ENCODE peak calls at places on chromosomes 4 and X, in seven cellular contexts. S is stomach, M is mesendoderm, R is kidney epithelial cell, O is psoas muscle, B is upper lobe of right lung, C is heart right ventricle. F is an unnamed sample. For H3K36me3, the result is how much of the 10 kb centered on the place peaks cover.

GRCh38 chrX:154380153-154380552 is 1.1 kb downstream of the EMD start:
- DNase-seq in S (no peak), M (no peak), R (no peak), O (no peak), B (peak), C (no peak), F (no peak)

GRCh38 chr4:81827568-81828202 is 356.0 kb upstream of the RASGEF1B start:
- DNase-seq in S (no peak), M (no peak), R (no peak), O (no peak), B (no peak), C (no peak), F (no peak)

GRCh38 chr4:159787901-159788300 is 685.0 kb downstream of the RAPGEF2 start:
- DNase-seq in S (no peak), M (no peak), R (no peak), O (no peak), B (no peak), C (no peak), F (no peak)

GRCh38 chrX:153593811-153594500 is 5.0 kb downstream of the CCNQ start:
- DNase-seq in S (no peak), M (no peak), R (no peak), O (no peak), B (no peak), C (no peak), F (peak)

GRCh38 chr4:163492951-163493504 is 1.5 kb upstream of the TMA16 start:
- DNase-seq in S (no peak), M (peak), R (no peak), O (no peak), B (no peak), C (no peak), F (no peak)

GRCh38 chr4:93731448-93731847 is 97.1 kb upstream of the ATOH1 start:
- DNase-seq in S (no peak), M (peak), R (no peak), O (no peak), B (no peak), C (no peak), F (no peak)

GRCh38 chrX:28189011-28189410 is 207.8 kb upstream of the DCAF8L1 start:
- DNase-seq in S (no peak), M (no peak), R (peak), O (no peak), B (no peak), C (no peak), F (no peak)

GRCh38 chr4:54098375-54098774 is 1.6 kb upstream of the GSX2 start:
- DNase-seq in S (no peak), M (peak), R (no peak), O (no peak), B (no peak), C (no peak), F (no peak)

GRCh38 chrX:95058815-95059214 is 1384.8 kb downstream of the FAM133A start:
- DNase-seq in S (no peak), M (no peak), R (peak), O (no peak), B (no peak), C (no peak), F (no peak)

GRCh38 chrX:43847352-43847751 is 34.9 kb downstream of the MAOB start:
- DNase-seq in S (no peak), M (no peak), R (no peak), O (no peak), B (no peak), C (no peak), F (no peak)

GRCh38 chr4:82388405-82388804 is 14.6 kb upstream of the HNRNPD start:
- DNase-seq in S (no peak), M (no peak), R (no peak), O (no peak), B (no peak), C (no peak), F (peak)

GRCh38 chrX:118231464-118231863 is 114.4 kb upstream of the WDR44 start:
- DNase-seq in S (no peak), M (no peak), R (no peak), O (no peak), B (no peak), C (no peak), F (no peak)

GRCh38 chr4:9765091-9765490 is 16.3 kb upstream of the DRD5 start:
- DNase-seq in S (peak), M (peak), R (no peak), O (no peak), B (no peak), C (no peak), F (peak)

GRCh38 chr4:126109836-126110235 is 795.1 kb downstream of the FAT4 start:
- DNase-seq in S (no peak), M (no peak), R (no peak), O (no peak), B (no peak), C (no peak), F (no peak)

GRCh38 chr4:7788193-7788592 is 151.5 kb downstream of the AFAP1 start:
- DNase-seq in S (no peak), M (no peak), R (no peak), O (no peak), B (peak), C (no peak), F (peak)

GRCh38 chrX:63434665-63435064 is 83.5 kb upstream of the SPIN4 start:
- DNase-seq in S (no peak), M (peak), R (no peak), O (no peak), B (no peak), C (no peak), F (no peak)

GRCh38 chrX:113384628-113385027 is 544.0 kb upstream of the AMOT start:
- DNase-seq in S (no peak), M (no peak), R (peak), O (no peak), B (no peak), C (peak), F (no peak)

GRCh38 chrX:63855896-63856295 is 70.9 kb upstream of the ARHGEF9 start:
- DNase-seq in S (no peak), M (peak), R (no peak), O (no peak), B (no peak), C (no peak), F (no peak)

GRCh38 chr4:164138521-164138920 is 615.4 kb upstream of the SMIM31 start:
- DNase-seq in S (no peak), M (no peak), R (no peak), O (no peak), B (no peak), C (no peak), F (no peak)

GRCh38 chr4:10611673-10612072 is 72.9 kb downstream of the CLNK start:
- DNase-seq in S (no peak), M (peak), R (peak), O (no peak), B (no peak), C (no peak), F (no peak)

GRCh38 chr4:187006189-187006618 is 282.5 kb upstream of the FAT1 start:
- DNase-seq in S (no peak), M (no peak), R (no peak), O (no peak), B (no peak), C (no peak), F (no peak)

GRCh38 chrX:149830192-149830873 is 48.6 kb downstream of the MAGEA9 start:
- DNase-seq in S (no peak), M (peak), R (no peak), O (no peak), B (no peak), C (no peak), F (peak)

GRCh38 chr4:184279496-184280082 is 61.9 kb upstream of the ENPP6 start:
- DNase-seq in S (no peak), M (no peak), R (no peak), O (no peak), B (no peak), C (no peak), F (no peak)

GRCh38 chrX:145405012-145405411 is 157.7 kb downstream of the SPANXN1 start:
- DNase-seq in S (no peak), M (peak), R (no peak), O (no peak), B (no peak), C (no peak), F (peak)

GRCh38 chr4:73450398-73451004 is 14.5 kb downstream of the AFP start:
- DNase-seq in S (no peak), M (peak), R (peak), O (peak), B (no peak), C (no peak), F (no peak)

GRCh38 chr4:118313098-118313497 is 39.7 kb downstream of the PRSS12 start:
- DNase-seq in S (no peak), M (peak), R (no peak), O (no peak), B (no peak), C (no peak), F (peak)

GRCh38 chrX:77704881-77705280 is 81.1 kb downstream of the ATRX start:
- DNase-seq in S (no peak), M (no peak), R (no peak), O (no peak), B (no peak), C (no peak), F (peak)

GRCh38 chr4:140116442-140117104 is 37.4 kb downstream of the MAML3 start:
- DNase-seq in S (no peak), M (peak), R (no peak), O (no peak), B (no peak), C (no peak), F (no peak)

GRCh38 chrX:139640259-139640658 is 67.7 kb downstream of the MCF2 start:
- DNase-seq in S (no peak), M (no peak), R (no peak), O (no peak), B (no peak), C (no peak), F (no peak)

GRCh38 chr4:14169460-14169859 is 541.9 kb upstream of the BOD1L1 start:
- DNase-seq in S (no peak), M (peak), R (no peak), O (no peak), B (no peak), C (no peak), F (no peak)

GRCh38 chr4:86926428-86927086 is 8.3 kb upstream of the AFF1 start:
- DNase-seq in S (no peak), M (peak), R (no peak), O (no peak), B (no peak), C (no peak), F (no peak)

GRCh38 chrX:153651540-153652079 is 4.6 kb downstream of the DUSP9 start:
- DNase-seq in S (no peak), M (peak), R (no peak), O (no peak), B (no peak), C (no peak), F (peak)

GRCh38 chr4:125741825-125742452 is 427.2 kb downstream of the FAT4 start:
- DNase-seq in S (no peak), M (no peak), R (no peak), O (no peak), B (no peak), C (no peak), F (peak)

GRCh38 chr4:89410687-89411086 is 103.1 kb upstream of the GPRIN3 start:
- DNase-seq in S (no peak), M (peak), R (peak), O (no peak), B (no peak), C (no peak), F (no peak)

GRCh38 chr4:147628415-147628814 is 11.2 kb downstream of the TMEM184C start:
- DNase-seq in S (no peak), M (no peak), R (no peak), O (no peak), B (no peak), C (no peak), F (no peak)

GRCh38 chr4:147638365-147638764 is 21.2 kb downstream of the TMEM184C start:
- DNase-seq in S (no peak), M (no peak), R (no peak), O (no peak), B (no peak), C (no peak), F (no peak)

GRCh38 chr4:147635348-147635747 is 18.2 kb downstream of the TMEM184C start:
- DNase-seq in S (no peak), M (no peak), R (no peak), O (no peak), B (no peak), C (no peak), F (no peak)

GRCh38 chr4:147633113-147633512 is 15.9 kb downstream of the TMEM184C start:
- DNase-seq in S (no peak), M (no peak), R (no peak), O (no peak), B (no peak), C (no peak), F (no peak)

DNA sequence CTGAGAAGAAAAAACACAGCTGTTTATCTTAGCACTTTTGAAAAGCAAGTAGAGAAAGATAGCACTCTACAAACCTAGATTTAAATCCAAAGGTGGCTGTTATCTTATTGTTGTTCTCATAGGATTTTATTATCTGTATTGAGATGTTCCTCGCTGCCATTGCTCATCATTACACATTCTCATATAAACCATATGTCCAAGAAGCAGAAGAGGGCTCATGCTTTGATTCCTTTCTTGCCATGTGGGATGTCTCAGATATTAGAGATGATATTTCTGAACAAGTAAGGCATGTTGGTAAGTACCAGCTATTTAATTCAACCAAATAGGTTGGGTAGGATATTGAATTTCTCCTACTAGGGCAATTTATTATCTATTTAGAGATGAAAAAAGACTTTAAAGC is 16.4 kb downstream of the TMEM184C start:
- DNase-seq in S (no peak), M (no peak), R (no peak), O (no peak), B (no peak), C (no peak), F (no peak)
- H3K36me3 ChIP-seq in S (half or more), M (under half), R (under half), O (under half), B (half or more), C (half or more), F (under half)

GRCh38 chr4:3834186-3834920 is 68.2 kb downstream of the ADRA2C start:
- DNase-seq in S (no peak), M (no peak), R (no peak), O (no peak), B (no peak), C (no peak), F (peak)

GRCh38 chr4:3835527-3836040 is 69.4 kb downstream of the ADRA2C start:
- DNase-seq in S (no peak), M (no peak), R (no peak), O (no peak), B (no peak), C (no peak), F (no peak)

GRCh38 chr4:3836041-3836801 is 70.0 kb downstream of the ADRA2C start:
- DNase-seq in S (no peak), M (peak), R (no peak), O (no peak), B (no peak), C (no peak), F (peak)

GRCh38 chr4:3833326-3833989 is 67.3 kb downstream of the ADRA2C start:
- DNase-seq in S (no peak), M (no peak), R (no peak), O (no peak), B (no peak), C (no peak), F (no peak)

GRCh38 chr4:3834921-3835521 is 68.8 kb downstream of the ADRA2C start:
- DNase-seq in S (no peak), M (no peak), R (no peak), O (no peak), B (no peak), C (no peak), F (no peak)
- H3K4me3 ChIP-seq in S (no peak), M (no peak), R (no peak), O (no peak), B (no peak), C (no peak), F (no peak)

GRCh38 chr4:77025643-77026321 is 50.0 kb downstream of the CCNI start:
- DNase-seq in S (no peak), M (no peak), R (no peak), O (no peak), B (no peak), C (no peak), F (no peak)

GRCh38 chr4:77023920-77024319 is 51.9 kb downstream of the CCNI start:
- DNase-seq in S (peak), M (no peak), R (no peak), O (no peak), B (no peak), C (no peak), F (no peak)

GRCh38 chr4:77028241-77028640 is 47.5 kb downstream of the CCNI start:
- DNase-seq in S (no peak), M (no peak), R (no peak), O (no peak), B (no peak), C (no peak), F (no peak)

GRCh38 chr4:77022581-77023133 is 53.1 kb downstream of the CCNI start:
- DNase-seq in S (no peak), M (peak), R (no peak), O (no peak), B (no peak), C (no peak), F (peak)

GRCh38 chr4:77026322-77026704 is 49.5 kb downstream of the CCNI start:
- DNase-seq in S (no peak), M (no peak), R (no peak), O (no peak), B (no peak), C (no peak), F (no peak)
- H3K36me3 ChIP-seq in S (half or more), M (under half), R (under half), O (under half), B (half or more), C (under half), F (under half)

GRCh38 chr4:142262956-142263355 is 583.1 kb downstream of the INPP4B start:
- DNase-seq in S (no peak), M (peak), R (no peak), O (no peak), B (no peak), C (no peak), F (no peak)

GRCh38 chr4:142264961-142265360 is 581.1 kb downstream of the INPP4B start:
- DNase-seq in S (no peak), M (peak), R (no peak), O (no peak), B (no peak), C (no peak), F (no peak)

GRCh38 chr4:142267101-142267500 is 579.0 kb downstream of the INPP4B start:
- DNase-seq in S (no peak), M (no peak), R (no peak), O (no peak), B (no peak), C (no peak), F (no peak)

GRCh38 chr4:142265946-142266345 is 580.2 kb downstream of the INPP4B start:
- DNase-seq in S (no peak), M (no peak), R (no peak), O (no peak), B (no peak), C (no peak), F (no peak)

DNA sequence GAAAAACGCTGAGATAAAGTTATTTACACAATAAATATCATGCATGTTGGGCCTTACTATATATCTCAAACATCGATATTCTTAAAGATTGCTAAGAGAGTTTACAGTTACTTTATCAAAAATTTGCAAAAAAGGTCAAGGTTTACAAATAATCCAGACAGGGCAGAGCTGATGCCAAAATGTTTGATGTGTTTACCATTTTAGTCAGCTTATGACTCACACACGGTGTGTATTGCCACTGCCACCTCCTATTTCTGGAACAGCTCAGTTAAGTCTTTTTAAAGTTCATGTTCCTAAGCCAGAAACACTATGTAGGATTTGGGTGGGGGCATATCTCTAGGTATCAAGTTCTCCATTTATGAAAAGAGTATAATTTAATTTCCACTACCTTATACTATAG is 580.6 kb downstream of the INPP4B start:
- DNase-seq in S (no peak), M (no peak), R (no peak), O (no peak), B (no peak), C (peak), F (no peak)
- H3K4me3 ChIP-seq in S (no peak), M (no peak), R (no peak), O (peak), B (no peak), C (no peak), F (no peak)

GRCh38 chr4:1735215-1735614 is 13.9 kb downstream of the TACC3 start:
- DNase-seq in S (no peak), M (no peak), R (no peak), O (no peak), B (no peak), C (no peak), F (no peak)
- H3K36me3 ChIP-seq in S (half or more), M (under half), R (under half), O (under half), B (under half), C (under half), F (half or more)

GRCh38 chr4:155207534-155208257 is 740 bp upstream of the NPY2R start:
- DNase-seq in S (no peak), M (peak), R (no peak), O (no peak), B (no peak), C (no peak), F (peak)

GRCh38 chr4:155208258-155209054 is at the start of gene NPY2R:
- DNase-seq in S (no peak), M (peak), R (no peak), O (no peak), B (peak), C (no peak), F (peak)
- H3K4me3 ChIP-seq in S (peak), M (peak), R (peak), O (no peak), B (no peak), C (peak), F (peak)

GRCh38 chr4:142900622-142901021 is 54.5 kb upstream of the INPP4B start:
- DNase-seq in S (no peak), M (no peak), R (no peak), O (no peak), B (no peak), C (no peak), F (no peak)

GRCh38 chr4:142901166-142901662 is 55.1 kb upstream of the INPP4B start:
- DNase-seq in S (no peak), M (no peak), R (no peak), O (no peak), B (no peak), C (no peak), F (no peak)
- H3K36me3 ChIP-seq in S (under half), M (under half), R (under half), O (under half), B (under half), C (under half), F (under half)

F was measured in H7.